ENCODE peak calls at places on chromosomes 12 and 14, in five cellular contexts. One of them, this sample, is unnamed. For H3K36me3, the result is how much of the 10 kb centered on the place peaks cover.

GRCh38 chr14:90717916-90718315 is 98.3 kb downstream of the TTC7B start:
- DNase-seq in prostate gland: no peak
- DNase-seq in IMR-90: peak
- DNase-seq in right lobe of liver: no peak
- DNase-seq in ovary: no peak
- DNase-seq in this sample: no peak

GRCh38 chr14:100031506-100032281 is 33.5 kb upstream of the EVL start:
- DNase-seq in prostate gland: peak
- DNase-seq in IMR-90: peak
- DNase-seq in right lobe of liver: no peak
- DNase-seq in ovary: no peak
- DNase-seq in this sample: no peak

GRCh38 chr14:103880334-103880985 is 33.1 kb upstream of the PPP1R13B start:
- DNase-seq in prostate gland: peak
- DNase-seq in IMR-90: peak
- DNase-seq in right lobe of liver: peak
- DNase-seq in ovary: peak
- DNase-seq in this sample: peak

GRCh38 chr12:31589896-31590729 is 823 bp downstream of the DENND5B start:
- DNase-seq in prostate gland: peak
- DNase-seq in IMR-90: peak
- DNase-seq in right lobe of liver: peak
- DNase-seq in ovary: peak
- DNase-seq in this sample: peak

GRCh38 chr12:68557011-68557715 is 53.5 kb upstream of the RAP1B start:
- DNase-seq in prostate gland: no peak
- DNase-seq in IMR-90: peak
- DNase-seq in right lobe of liver: no peak
- DNase-seq in ovary: no peak
- DNase-seq in this sample: no peak

GRCh38 chr14:103393687-103394626 is 8.7 kb downstream of the MARK3 start:
- DNase-seq in prostate gland: no peak
- DNase-seq in IMR-90: peak
- DNase-seq in right lobe of liver: no peak
- DNase-seq in ovary: no peak
- DNase-seq in this sample: no peak

GRCh38 chr14:32588448-32589320 is 259.6 kb downstream of the AKAP6 start:
- DNase-seq in prostate gland: no peak
- DNase-seq in IMR-90: peak
- DNase-seq in right lobe of liver: no peak
- DNase-seq in ovary: no peak
- DNase-seq in this sample: peak

GRCh38 chr12:109744991-109745942 is 31.6 kb downstream of the FAM222A start:
- DNase-seq in prostate gland: no peak
- DNase-seq in IMR-90: peak
- DNase-seq in right lobe of liver: peak
- DNase-seq in ovary: peak
- DNase-seq in this sample: peak

GRCh38 chr14:101733211-101733610 is 28.3 kb upstream of the PPP2R5C start:
- DNase-seq in prostate gland: no peak
- DNase-seq in IMR-90: peak
- DNase-seq in right lobe of liver: no peak
- DNase-seq in ovary: no peak
- DNase-seq in this sample: no peak

GRCh38 chr12:102197789-102198188 is at the start of gene PMCH:
- DNase-seq in prostate gland: no peak
- DNase-seq in IMR-90: peak
- DNase-seq in right lobe of liver: no peak
- DNase-seq in ovary: no peak
- DNase-seq in this sample: no peak

GRCh38 chr14:64761441-64762043 is 57.3 kb downstream of the PLEKHG3 start:
- DNase-seq in prostate gland: no peak
- DNase-seq in IMR-90: peak
- DNase-seq in right lobe of liver: no peak
- DNase-seq in ovary: peak
- DNase-seq in this sample: no peak
- H3K27ac ChIP-seq in prostate gland: peak
- H3K27ac ChIP-seq in IMR-90: peak
- H3K27ac ChIP-seq in right lobe of liver: no peak
- H3K27ac ChIP-seq in ovary: peak
- H3K27ac ChIP-seq in this sample: no peak

GRCh38 chr12:94872007-94872653 is 131.4 kb downstream of the NDUFA12 start:
- DNase-seq in prostate gland: peak
- DNase-seq in IMR-90: no peak
- DNase-seq in right lobe of liver: no peak
- DNase-seq in ovary: no peak
- DNase-seq in this sample: no peak
- TF ChIP-seq POLR2A in prostate gland: no peak
- TF ChIP-seq POLR2A in IMR-90: no peak
- TF ChIP-seq POLR2A in right lobe of liver: no peak
- TF ChIP-seq POLR2A in ovary: no peak
- TF ChIP-seq POLR2A in this sample: no peak

GRCh38 chr12:122144885-122145284 is 29.1 kb downstream of the IL31 start:
- DNase-seq in prostate gland: no peak
- DNase-seq in IMR-90: no peak
- DNase-seq in right lobe of liver: no peak
- DNase-seq in ovary: no peak
- DNase-seq in this sample: no peak
- H3K36me3 ChIP-seq in prostate gland: under half
- H3K36me3 ChIP-seq in IMR-90: under half
- H3K36me3 ChIP-seq in right lobe of liver: under half
- H3K36me3 ChIP-seq in ovary: under half
- H3K36me3 ChIP-seq in this sample: under half

GRCh38 chr14:68894802-68895201 is 84.3 kb downstream of the ACTN1 start:
- DNase-seq in prostate gland: no peak
- DNase-seq in IMR-90: peak
- DNase-seq in right lobe of liver: no peak
- DNase-seq in ovary: no peak
- DNase-seq in this sample: no peak
- H3K27ac ChIP-seq in prostate gland: no peak
- H3K27ac ChIP-seq in IMR-90: peak
- H3K27ac ChIP-seq in right lobe of liver: no peak
- H3K27ac ChIP-seq in ovary: no peak
- H3K27ac ChIP-seq in this sample: no peak

DNA sequence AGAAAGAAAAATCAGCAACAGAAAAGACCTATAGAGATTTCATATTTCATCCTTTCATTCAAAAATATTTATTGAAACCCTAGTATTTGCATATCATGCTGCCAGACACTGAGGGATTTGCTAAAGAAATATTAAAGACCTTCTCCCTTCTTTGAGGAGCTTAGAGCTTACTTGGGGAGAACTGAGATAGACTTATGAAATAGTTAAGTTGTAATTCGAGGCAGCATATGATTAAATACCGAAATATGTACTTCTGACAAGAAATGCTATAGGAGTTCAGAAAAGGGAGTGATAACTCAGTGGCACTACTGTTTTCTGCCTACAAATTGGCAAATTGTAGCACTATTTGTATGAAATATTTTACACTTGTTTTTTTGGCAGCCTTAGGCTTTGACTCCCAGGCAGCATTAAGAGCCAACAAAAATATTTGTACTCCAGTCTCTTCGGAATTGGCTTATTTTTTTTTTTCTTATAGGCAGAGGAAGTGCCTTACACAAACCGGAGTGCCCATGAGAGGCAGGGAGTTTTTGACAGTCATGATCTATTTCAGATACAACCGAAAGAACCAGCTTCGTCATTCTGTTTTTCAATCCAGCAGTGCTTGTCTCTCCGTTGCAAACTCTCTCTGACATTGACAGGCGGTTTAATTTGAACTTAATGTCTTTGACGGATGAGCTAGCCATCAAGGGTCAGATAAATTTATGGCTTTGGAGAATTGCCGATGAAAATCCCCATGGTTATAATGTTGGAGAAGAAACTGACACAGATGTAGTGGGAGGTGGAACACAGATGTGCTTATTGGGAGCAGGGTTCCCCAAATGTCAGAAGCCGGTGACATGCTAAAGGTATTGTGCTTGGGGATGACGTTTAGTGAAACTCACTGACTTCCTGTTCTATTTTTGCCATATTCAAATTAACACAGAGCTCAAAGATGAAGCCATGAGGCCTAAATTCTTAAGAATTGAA is 59.4 kb downstream of the PLXNC1 start:
- DNase-seq in prostate gland: no peak
- DNase-seq in IMR-90: no peak
- DNase-seq in right lobe of liver: no peak
- DNase-seq in ovary: no peak
- DNase-seq in this sample: no peak
- TF ChIP-seq POLR2A in prostate gland: no peak
- TF ChIP-seq POLR2A in IMR-90: no peak
- TF ChIP-seq POLR2A in right lobe of liver: no peak
- TF ChIP-seq POLR2A in ovary: no peak
- TF ChIP-seq POLR2A in this sample: no peak

DNA sequence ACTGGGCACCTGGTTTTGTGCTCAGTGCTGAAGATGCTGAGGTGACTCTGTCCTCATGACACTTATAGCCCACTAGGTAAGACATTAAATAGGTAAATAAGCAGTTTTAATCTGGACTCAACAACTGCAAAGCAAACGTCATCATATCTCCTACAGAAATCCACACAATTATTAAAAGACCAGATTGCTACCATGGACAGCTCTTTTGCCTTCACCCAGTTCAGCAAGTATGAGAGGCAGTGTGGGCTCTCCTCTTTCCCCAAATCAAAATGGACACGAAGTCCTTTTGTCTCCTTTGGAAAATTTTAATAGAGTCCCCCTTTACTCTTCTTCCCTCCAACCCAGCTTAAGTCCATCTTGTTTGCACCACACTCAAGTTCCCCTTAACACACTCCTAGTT is 171.1 kb downstream of the RPAP3 start:
- DNase-seq in prostate gland: no peak
- DNase-seq in IMR-90: peak
- DNase-seq in right lobe of liver: no peak
- DNase-seq in ovary: no peak
- DNase-seq in this sample: no peak
- H3K36me3 ChIP-seq in prostate gland: under half
- H3K36me3 ChIP-seq in IMR-90: under half
- H3K36me3 ChIP-seq in right lobe of liver: under half
- H3K36me3 ChIP-seq in ovary: under half
- H3K36me3 ChIP-seq in this sample: under half

GRCh38 chr14:88554458-88555286 is at the start of gene PTPN21:
- DNase-seq in prostate gland: peak
- DNase-seq in IMR-90: peak
- DNase-seq in right lobe of liver: peak
- DNase-seq in ovary: peak
- DNase-seq in this sample: no peak
- H3K27ac ChIP-seq in prostate gland: peak
- H3K27ac ChIP-seq in IMR-90: peak
- H3K27ac ChIP-seq in right lobe of liver: peak
- H3K27ac ChIP-seq in ovary: peak
- H3K27ac ChIP-seq in this sample: peak

DNA sequence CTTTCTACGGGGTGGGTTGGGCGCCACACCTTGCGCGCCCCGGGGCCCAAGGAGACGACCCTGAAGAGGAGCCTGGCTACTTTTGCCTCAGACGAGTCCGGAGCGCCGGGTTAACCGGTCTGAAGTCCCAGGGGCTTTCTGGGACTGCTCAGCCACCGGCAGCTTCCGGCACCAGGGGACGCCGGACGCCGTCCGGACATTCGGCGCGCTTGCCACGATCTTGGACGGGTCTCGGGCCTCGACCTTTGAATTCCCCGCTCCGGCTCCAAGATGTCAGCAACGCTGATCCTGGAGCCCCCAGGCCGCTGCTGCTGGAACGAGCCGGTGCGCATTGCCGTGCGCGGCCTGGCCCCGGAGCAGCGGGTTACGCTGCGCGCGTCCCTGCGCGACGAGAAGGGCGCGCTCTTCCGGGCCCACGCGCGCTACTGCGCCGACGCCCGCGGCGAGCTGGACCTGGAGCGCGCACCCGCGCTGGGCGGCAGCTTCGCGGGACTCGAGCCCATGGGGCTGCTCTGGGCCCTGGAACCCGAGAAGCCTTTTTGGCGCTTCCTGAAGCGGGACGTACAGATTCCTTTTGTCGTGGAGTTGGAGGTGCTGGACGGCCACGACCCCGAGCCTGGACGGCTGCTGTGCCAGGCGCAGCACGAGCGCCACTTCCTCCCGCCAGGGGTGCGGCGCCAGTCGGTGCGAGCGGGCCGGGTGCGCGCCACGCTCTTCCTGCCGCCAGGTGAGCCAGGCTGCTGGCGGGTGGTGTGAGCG is at the start of gene ACOT4:
- DNase-seq in prostate gland: no peak
- DNase-seq in IMR-90: peak
- DNase-seq in right lobe of liver: peak
- DNase-seq in ovary: no peak
- DNase-seq in this sample: peak
- TF ChIP-seq POLR2A in prostate gland: no peak
- TF ChIP-seq POLR2A in IMR-90: no peak
- TF ChIP-seq POLR2A in right lobe of liver: peak
- TF ChIP-seq POLR2A in ovary: no peak
- TF ChIP-seq POLR2A in this sample: peak

DNA sequence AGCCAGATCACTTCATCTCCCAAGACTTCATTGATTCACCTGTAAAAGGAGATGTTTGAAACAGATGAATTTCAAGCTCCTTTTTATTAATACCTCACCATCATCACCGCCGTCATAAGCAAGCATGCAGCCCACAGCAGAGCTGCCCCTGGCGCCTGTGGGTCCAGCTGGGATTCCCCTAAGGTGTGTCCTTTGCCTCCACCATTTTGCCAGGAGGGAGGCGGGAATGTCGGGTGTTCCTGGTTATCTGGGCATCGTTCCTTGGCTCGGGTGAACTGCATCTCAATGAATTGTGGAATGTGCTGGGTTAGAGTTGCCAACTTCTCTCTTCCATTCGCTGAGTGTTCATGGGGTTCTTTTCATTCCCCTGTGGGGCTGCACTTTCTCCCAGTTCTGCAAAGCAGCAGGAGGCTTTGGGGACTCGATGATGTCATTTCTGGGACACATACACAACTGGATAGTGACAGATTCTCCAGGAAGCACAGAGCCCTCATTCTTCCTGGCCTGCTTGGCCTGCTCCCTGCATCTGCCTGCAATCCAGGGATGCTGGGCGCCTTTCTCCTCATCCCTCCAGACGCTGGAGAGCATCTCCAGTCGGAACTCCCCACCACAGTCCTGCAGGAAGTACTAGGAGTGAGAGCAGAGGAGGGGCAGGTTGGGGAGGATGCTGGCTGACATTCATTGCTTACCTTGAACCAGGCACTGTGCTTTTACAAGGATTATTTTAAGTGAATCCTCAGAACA is 10.1 kb downstream of the CCND2 start:
- DNase-seq in prostate gland: no peak
- DNase-seq in IMR-90: no peak
- DNase-seq in right lobe of liver: no peak
- DNase-seq in ovary: no peak
- DNase-seq in this sample: no peak
- H3K36me3 ChIP-seq in prostate gland: under half
- H3K36me3 ChIP-seq in IMR-90: under half
- H3K36me3 ChIP-seq in right lobe of liver: under half
- H3K36me3 ChIP-seq in ovary: under half
- H3K36me3 ChIP-seq in this sample: under half

This sample was measured in Peyer's patch.